ENCODE peak calls at places on chromosomes 12 and 14, in four cellular contexts. S is AG04450; R is ACHN; A is stimulated activated CD8-positive, alpha-beta memory T cell treated with anti-CD3 and anti-CD28 coated beads, Interleukin-7, amount 100 ng/mL, for 1 hour. U is an unnamed sample.

GRCh38 chr14:104694475-104694950 is 5.1 kb downstream of the INF2 start:
- DNase-seq in A (no peak), S (no peak), R (no peak), U (peak; percentile 38)

GRCh38 chr14:101185081-101185835 is 281.7 kb upstream of the RTL1 start:
- DNase-seq in A (no peak), S (no peak), R (no peak), U (no peak)

GRCh38 chr12:9799961-9800360 is 27.3 kb upstream of the KLRF1 start:
- DNase-seq in R (no peak), S (no peak), A (no peak), U (no peak)

GRCh38 chr14:100955201-100955600 is 51.7 kb upstream of the RTL1 start:
- DNase-seq in S (peak; percentile 8), R (no peak), A (no peak), U (peak; percentile 16)

GRCh38 chr12:3218150-3218845 is 141.1 kb downstream of the TSPAN9 start:
- DNase-seq in A (no peak), S (no peak), R (no peak), U (peak; percentile 80)

GRCh38 chr14:93655078-93655750 is 133.1 kb downstream of the PRIMA1 start:
- DNase-seq in R (peak; percentile 63), A (no peak), S (no peak), U (peak; percentile 60)

GRCh38 chr14:31270196-31270772 is 62.7 kb upstream of the HECTD1 start:
- DNase-seq in S (no peak), R (no peak), A (no peak), U (peak; percentile 69)

GRCh38 chr12:79274571-79275064 is 410.0 kb downstream of the SYT1 start:
- DNase-seq in R (no peak), S (no peak), A (no peak), U (no peak)

GRCh38 chr12:46266382-46266791 is 2.5 kb downstream of the SLC38A1 start:
- DNase-seq in R (peak; percentile 67), A (no peak), S (no peak), U (peak; percentile 60)

GRCh38 chr14:20302042-20302761 is 3.5 kb downstream of the TTC5 start:
- DNase-seq in R (peak; percentile 53), S (no peak), A (no peak), U (no peak)

GRCh38 chr14:23000860-23001259 is 9.1 kb downstream of the C14orf93 start:
- DNase-seq in A (no peak), R (no peak), S (no peak), U (no peak)

GRCh38 chr14:103551338-103551762 is 11.1 kb downstream of the BAG5 start:
- DNase-seq in S (no peak), R (peak; percentile 78), A (no peak), U (no peak)

GRCh38 chr14:102272392-102272791 is 32.6 kb downstream of the MOK start:
- DNase-seq in S (no peak), R (no peak), A (no peak), U (no peak)

GRCh38 chr12:10361084-10361483 is 28.8 kb downstream of the KLRK1 start:
- DNase-seq in S (no peak), A (no peak), R (peak; percentile 20), U (no peak)

GRCh38 chr12:31006416-31007152 is 67.1 kb upstream of the DDX11 start:
- DNase-seq in R (no peak), S (no peak), A (no peak), U (no peak)

GRCh38 chr14:54722791-54723432 is 156.0 kb downstream of the SAMD4A start:
- DNase-seq in R (peak; percentile 50), S (no peak), A (no peak), U (peak; percentile 88)

GRCh38 chr14:68598621-68599447 is 194.0 kb downstream of the ZFP36L1 start:
- DNase-seq in S (peak; percentile 86), R (no peak), A (no peak), U (peak; percentile 95)

GRCh38 chr12:26158078-26158764 is 33.4 kb upstream of the BHLHE41 start:
- DNase-seq in A (no peak), S (no peak), R (peak; percentile 24), U (no peak)

GRCh38 chr12:131795688-131796410 is 32.3 kb upstream of the MMP17 start:
- DNase-seq in A (no peak), S (no peak), R (no peak), U (peak; percentile 15)

GRCh38 chr14:57403521-57403864 is 13.1 kb downstream of the NAA30 start:
- DNase-seq in R (no peak), S (no peak), A (no peak), U (no peak)

GRCh38 chr12:106753526-106753925 is 21.0 kb upstream of the RIC8B start:
- DNase-seq in A (no peak), R (no peak), S (no peak), U (no peak)

GRCh38 chr12:122067966-122068365 is 10.6 kb upstream of the MLXIP start:
- DNase-seq in R (no peak), A (no peak), S (no peak), U (peak; percentile 71)

GRCh38 chr14:105180598-105181528 is at the start of gene NUDT14:
- DNase-seq in R (peak; percentile 63), S (no peak), A (peak; percentile 83), U (peak; percentile 72)

GRCh38 chr12:107661830-107662229 is 23.8 kb upstream of the PWP1 start:
- DNase-seq in R (no peak), A (no peak), S (no peak), U (peak; percentile 70)

GRCh38 chr12:38110026-38110699 is 206.4 kb upstream of the ALG10B start:
- DNase-seq in S (no peak), A (no peak), R (no peak), U (no peak)

GRCh38 chr14:94388027-94388895 is at the start of gene SERPINA1:
- DNase-seq in S (no peak), R (peak; percentile 32), A (no peak), U (no peak)

GRCh38 chr14:75018684-75019083 is 16.0 kb downstream of the EIF2B2 start:
- DNase-seq in R (no peak), S (no peak), A (no peak), U (no peak)

GRCh38 chr12:6399884-6400670 is 16.1 kb downstream of the LTBR start:
- DNase-seq in R (no peak), A (no peak), S (no peak), U (no peak)

GRCh38 chr12:80702889-80703605 is 4.4 kb upstream of the MYF6 start:
- DNase-seq in S (peak; percentile 16), R (peak; percentile 68), A (no peak), U (no peak)

GRCh38 chr14:67497716-67498115 is 9.2 kb upstream of the TMEM229B start:
- DNase-seq in A (no peak), S (no peak), R (no peak), U (no peak)

GRCh38 chr14:92589213-92589852 is 75.8 kb downstream of the RIN3 start:
- DNase-seq in A (no peak), S (no peak), R (peak; percentile 14), U (peak; percentile 36)

GRCh38 chr12:24378548-24379011 is 429.1 kb upstream of the SOX5 start:
- DNase-seq in A (no peak), S (peak; percentile 86), R (no peak), U (no peak)

GRCh38 chr14:105313381-105314286 is 914 bp upstream of the PACS2 start:
- DNase-seq in A (no peak), R (no peak), S (no peak), U (peak; percentile 32)

GRCh38 chr12:51953011-51953568 is 1.6 kb downstream of the ACVR1B start:
- DNase-seq in R (no peak), A (no peak), S (no peak), U (no peak)

GRCh38 chr14:100119251-100119650 is 40.2 kb downstream of the DEGS2 start:
- DNase-seq in R (no peak), A (no peak), S (no peak), U (no peak)

GRCh38 chr14:57136669-57137068 is 132.0 kb downstream of the EXOC5 start:
- DNase-seq in A (no peak), S (no peak), R (no peak), U (no peak)

GRCh38 chr14:88933203-88933602 is 108.8 kb downstream of the TTC8 start:
- DNase-seq in S (no peak), A (no peak), R (no peak), U (no peak)

GRCh38 chr14:65224799-65225198 is 122.5 kb upstream of the MAX start:
- DNase-seq in A (no peak), R (no peak), S (no peak), U (no peak)

U was measured in dermis blood vessel endothelial cell.